ENCODE peak calls at places on chromosomes 5 and 9, in seven cellular contexts. E is NCI-H2029 treated with DMSO at 0.1 percent for 48 hours, I is NCI-H524 treated with DMSO at 0.1 percent for 48 hours, J is hepatic stellate cell, L is COR-L47, D is fibroblast of villous mesenchyme, G is H4. T is an unnamed sample.

GRCh38 chr9:25678147-25678666 is at the start of gene TUSC1:
- DNase-seq in E (no peak), I (peak; percentile 48), J (peak; percentile 78), L (peak; percentile 83), D (peak; percentile 30), G (peak; percentile 77), T (no peak)

GRCh38 chr5:20972419-20972925 is 984.5 kb upstream of the CDH18 start:
- DNase-seq in E (peak; percentile 48), I (no peak), J (no peak), L (peak; percentile 81), D (no peak), G (peak; percentile 91), T (no peak)

GRCh38 chr5:181181650-181182565 is 23.1 kb downstream of the TRIM7 start:
- DNase-seq in E (no peak), I (no peak), J (no peak), L (no peak), D (peak; percentile 80), G (peak; percentile 91), T (no peak)

GRCh38 chr9:136138566-136138965 is 19.9 kb upstream of the TMEM250 start:
- DNase-seq in E (no peak), I (peak; percentile 41), J (no peak), L (peak; percentile 75), D (peak; percentile 26), G (peak; percentile 30), T (no peak)

GRCh38 chr5:148653840-148654781 is at the start of gene HTR4:
- DNase-seq in E (peak; percentile 69), I (no peak), J (no peak), L (no peak), D (no peak), G (no peak), T (no peak)

GRCh38 chr9:27496134-27496504 is 28.0 kb upstream of the IFNK start:
- DNase-seq in E (no peak), I (no peak), J (no peak), L (no peak), D (no peak), G (no peak), T (no peak)

GRCh38 chr9:133794006-133794760 is 56.0 kb upstream of the SARDH start:
- DNase-seq in E (no peak), I (no peak), J (no peak), L (no peak), D (no peak), G (no peak), T (no peak)

GRCh38 chr5:18113724-18114123 is 479.5 kb downstream of the TAF11L14 start:
- DNase-seq in E (no peak), I (no peak), J (no peak), L (peak; percentile 74), D (peak; percentile 10), G (peak; percentile 66), T (no peak)

T was measured in SIG-M5.